ENCODE peak calls at places on chromosomes 11 and 22, in eight cellular contexts. D, J, Q, W, O, R, H and P are unnamed samples.

GRCh38 chr22:46171940-46172339 is 21.6 kb downstream of the PPARA start:
- DNase-seq in D (no peak), J (no peak), Q (no peak), W (no peak), O (no peak), R (peak), H (no peak), P (peak)

GRCh38 chr11:65180877-65181568 is 705 bp upstream of the CAPN1 start:
- DNase-seq in D (peak), J (peak), Q (no peak), W (peak), O (peak), R (no peak), H (no peak), P (no peak)

GRCh38 chr22:45159652-45160462 is 3.9 kb upstream of the NUP50 start:
- DNase-seq in D (no peak), J (no peak), Q (no peak), W (no peak), O (no peak), R (no peak), H (no peak), P (no peak)

GRCh38 chr11:9004310-9004945 is 627 bp upstream of the NRIP3 start:
- DNase-seq in D (no peak), J (no peak), Q (no peak), W (no peak), O (no peak), R (no peak), H (no peak), P (no peak)

GRCh38 chr11:28606930-28607329 is 498.7 kb downstream of the METTL15 start:
- DNase-seq in D (no peak), J (no peak), Q (no peak), W (no peak), O (no peak), R (peak), H (no peak), P (no peak)

GRCh38 chr22:19886605-19887250 is 32.1 kb upstream of the GNB1L start:
- DNase-seq in D (peak), J (no peak), Q (no peak), W (no peak), O (peak), R (peak), H (no peak), P (peak)

GRCh38 chr11:68583047-68583446 is 101.3 kb upstream of the GAL start:
- DNase-seq in D (no peak), J (no peak), Q (no peak), W (peak), O (no peak), R (no peak), H (no peak), P (peak)

GRCh38 chr11:122145715-122146274 is 29.8 kb upstream of the BLID start:
- DNase-seq in D (no peak), J (no peak), Q (no peak), W (no peak), O (no peak), R (no peak), H (no peak), P (no peak)

GRCh38 chr11:88484873-88485621 is 147.5 kb upstream of the CTSC start:
- DNase-seq in D (no peak), J (peak), Q (no peak), W (no peak), O (peak), R (no peak), H (peak), P (no peak)

GRCh38 chr11:11841121-11841604 is 609 bp upstream of the USP47 start:
- DNase-seq in D (peak), J (no peak), Q (no peak), W (no peak), O (peak), R (no peak), H (no peak), P (no peak)

GRCh38 chr22:44026630-44027511 is 2.8 kb downstream of the PARVB start:
- DNase-seq in D (peak), J (peak), Q (no peak), W (no peak), O (peak), R (no peak), H (peak), P (no peak)

GRCh38 chr22:27487600-27488450 is 313.7 kb downstream of the MN1 start:
- DNase-seq in D (no peak), J (no peak), Q (no peak), W (no peak), O (no peak), R (no peak), H (no peak), P (no peak)

GRCh38 chr11:57321996-57322880 is 2.5 kb downstream of the TNKS1BP1 start:
- DNase-seq in D (peak), J (no peak), Q (peak), W (peak), O (no peak), R (peak), H (no peak), P (peak)

GRCh38 chr11:285021-285893 is 3.7 kb upstream of the PGGHG start:
- DNase-seq in D (no peak), J (no peak), Q (no peak), W (no peak), O (no peak), R (no peak), H (no peak), P (no peak)

GRCh38 chr22:42167066-42167465 is 36.5 kb upstream of the CYP2D6 start:
- DNase-seq in D (no peak), J (no peak), Q (no peak), W (no peak), O (no peak), R (no peak), H (no peak), P (no peak)

GRCh38 chr22:49457946-49458707 is 369.5 kb downstream of the BRD1 start:
- DNase-seq in D (no peak), J (no peak), Q (no peak), W (no peak), O (no peak), R (no peak), H (no peak), P (no peak)

GRCh38 chr22:25484498-25484897 is 80.0 kb upstream of the GRK3 start:
- DNase-seq in D (no peak), J (no peak), Q (no peak), W (no peak), O (no peak), R (no peak), H (no peak), P (no peak)

GRCh38 chr22:41857860-41858199 is 24.9 kb downstream of the SREBF2 start:
- DNase-seq in D (no peak), J (no peak), Q (no peak), W (no peak), O (no peak), R (no peak), H (no peak), P (no peak)

GRCh38 chr11:118915941-118916841 is 9.5 kb downstream of the BCL9L start:
- DNase-seq in D (no peak), J (no peak), Q (no peak), W (no peak), O (no peak), R (no peak), H (no peak), P (no peak)

DNA sequence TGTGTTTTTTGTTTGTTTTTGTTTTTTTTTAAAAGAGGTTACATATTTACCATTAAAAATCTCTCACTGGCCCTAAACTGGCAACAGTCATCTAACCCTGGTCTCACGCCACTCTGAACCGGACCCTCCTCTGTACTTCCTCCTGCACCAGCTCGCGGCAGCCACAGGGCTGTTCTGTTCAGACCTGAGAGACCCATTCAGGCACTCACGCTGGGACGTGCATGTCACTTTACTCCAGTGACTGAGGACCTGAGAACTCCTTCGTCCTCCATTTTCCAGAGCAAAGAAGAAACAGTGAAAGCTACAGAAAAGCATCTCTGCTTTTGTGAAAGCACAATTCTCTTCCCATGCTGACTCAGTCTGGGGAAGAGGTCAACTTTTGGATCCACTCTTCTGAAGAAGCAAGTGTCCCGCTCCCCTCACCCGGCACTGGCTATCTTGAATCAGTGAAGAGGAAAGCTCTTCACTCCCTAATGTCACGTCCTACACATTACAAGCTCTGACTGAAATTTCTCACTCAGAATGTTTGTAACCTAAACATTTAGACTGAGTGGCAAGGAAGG is 24.6 kb downstream of the PISD start:
- DNase-seq in D (peak), J (no peak), Q (no peak), W (no peak), O (peak), R (no peak), H (no peak), P (no peak)
- H3K4me3 ChIP-seq in D (peak), J (no peak), Q (no peak), W (no peak), O (peak), R (no peak), H (no peak), P (no peak)

DNA sequence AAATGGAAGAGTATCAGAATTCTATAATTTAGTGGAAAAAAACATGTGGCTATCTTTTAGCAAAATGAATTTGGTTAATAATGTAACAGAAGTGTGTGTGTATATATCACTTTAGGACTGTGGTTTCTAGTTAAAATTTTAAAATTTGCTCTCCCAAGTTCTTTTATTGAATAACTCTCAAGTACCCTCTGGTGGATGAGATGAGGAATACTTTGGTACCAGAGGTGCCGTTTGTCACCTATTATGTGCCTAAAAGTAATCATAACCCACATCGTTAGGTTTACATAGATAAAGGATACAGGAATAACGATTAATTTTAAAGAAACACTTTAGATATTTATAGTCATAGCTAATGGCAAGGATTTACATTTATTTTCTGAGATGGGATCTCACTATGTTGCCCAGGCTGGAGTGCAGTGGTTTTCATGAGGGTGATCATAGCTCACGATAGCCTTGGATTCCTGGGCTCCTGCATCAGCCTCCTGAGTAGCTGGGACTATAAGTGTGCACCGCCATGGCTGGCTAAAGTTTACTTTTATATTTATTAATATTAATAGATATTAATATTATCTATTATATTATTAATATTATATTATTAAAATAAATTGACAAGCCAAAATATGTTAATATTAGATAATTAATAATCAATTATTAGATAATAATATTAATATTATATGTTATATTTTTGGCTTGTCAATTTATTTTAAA is 66.7 kb upstream of the CAPRIN1 start:
- DNase-seq in D (no peak), J (no peak), Q (no peak), W (no peak), O (no peak), R (no peak), H (no peak), P (no peak)
- TF ChIP-seq CTCF in D (no peak), J (no peak), Q (no peak), W (peak), O (peak), R (no peak), H (peak), P (no peak)

GRCh38 chr11:75079546-75079945 is 17.1 kb downstream of the OR2AT4 start:
- DNase-seq in D (no peak), J (no peak), Q (no peak), W (no peak), O (no peak), R (no peak), H (no peak), P (no peak)

GRCh38 chr11:75082601-75083216 is 14.0 kb downstream of the OR2AT4 start:
- DNase-seq in D (no peak), J (no peak), Q (no peak), W (no peak), O (no peak), R (no peak), H (no peak), P (no peak)

GRCh38 chr11:75084883-75085282 is 11.8 kb downstream of the OR2AT4 start:
- DNase-seq in D (no peak), J (no peak), Q (no peak), W (no peak), O (no peak), R (no peak), H (no peak), P (no peak)

GRCh38 chr11:75087319-75088055 is 9.2 kb downstream of the OR2AT4 start:
- DNase-seq in D (no peak), J (no peak), Q (no peak), W (no peak), O (no peak), R (no peak), H (no peak), P (no peak)

GRCh38 chr11:75083217-75083605 is 13.5 kb downstream of the OR2AT4 start:
- DNase-seq in D (no peak), J (no peak), Q (no peak), W (no peak), O (no peak), R (no peak), H (no peak), P (no peak)
- H3K4me3 ChIP-seq in D (no peak), J (no peak), Q (no peak), W (no peak), O (no peak), R (no peak), H (no peak), P (no peak)

GRCh38 chr11:81669944-81670526 is 1063.6 kb downstream of the FAM181B start:
- DNase-seq in D (no peak), J (no peak), Q (no peak), W (no peak), O (no peak), R (no peak), H (no peak), P (no peak)

GRCh38 chr11:81674211-81674610 is 1059.5 kb downstream of the FAM181B start:
- DNase-seq in D (no peak), J (peak), Q (no peak), W (no peak), O (no peak), R (no peak), H (no peak), P (no peak)

GRCh38 chr11:81673001-81673400 is 1060.7 kb downstream of the FAM181B start:
- DNase-seq in D (no peak), J (no peak), Q (peak), W (peak), O (no peak), R (no peak), H (no peak), P (no peak)
- TF ChIP-seq CTCF in D (no peak), J (no peak), Q (no peak), W (no peak), O (no peak), R (no peak), H (no peak), P (no peak)

GRCh38 chr11:44605068-44605708 is 39.7 kb downstream of the CD82 start:
- DNase-seq in D (no peak), J (no peak), Q (no peak), W (no peak), O (no peak), R (no peak), H (no peak), P (no peak)
- H3K4me3 ChIP-seq in D (no peak), J (no peak), Q (no peak), W (no peak), O (no peak), R (no peak), H (no peak), P (no peak)

DNA sequence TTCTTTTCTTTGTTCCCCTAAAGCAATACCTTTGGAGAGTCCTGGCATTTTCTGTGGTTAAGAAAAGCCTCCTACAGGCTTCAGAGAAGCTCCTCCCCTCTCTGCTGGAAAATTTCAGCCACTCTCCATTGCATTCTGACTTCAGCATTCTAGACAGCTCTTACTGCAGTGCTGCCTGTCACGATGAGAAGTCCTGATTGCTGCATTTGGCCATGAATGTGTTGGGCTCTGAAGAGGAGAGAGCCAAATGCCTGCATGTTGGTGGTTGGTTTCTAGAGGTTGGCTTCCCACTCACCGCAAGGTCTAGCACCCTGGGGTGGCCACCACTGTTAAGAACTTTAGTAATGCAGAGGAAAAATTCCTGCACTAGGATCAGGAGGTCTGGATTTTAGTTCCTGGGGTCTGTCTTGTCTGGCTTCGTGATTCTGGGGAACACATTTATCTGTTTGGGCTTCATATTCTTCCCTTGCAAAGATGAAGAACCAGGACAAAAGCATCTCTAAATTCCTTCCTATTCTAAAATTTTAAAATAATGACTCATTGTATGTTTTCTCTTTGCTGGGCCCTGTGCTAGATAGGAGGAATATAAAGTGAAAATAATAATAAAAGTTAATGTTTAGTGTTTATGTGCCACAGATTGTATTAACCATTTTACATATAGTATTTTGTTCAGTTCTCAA is 38.1 kb downstream of the COA4 start:
- DNase-seq in D (no peak), J (no peak), Q (peak), W (no peak), O (no peak), R (no peak), H (no peak), P (peak)
- TF ChIP-seq CTCF in D (no peak), J (no peak), Q (no peak), W (no peak), O (no peak), R (no peak), H (no peak), P (no peak)